ENCODE peak calls at places on chromosomes 3 and 15, in ten cellular contexts. I, U, C, Q, X, Y, J, P, N and M are unnamed samples.

GRCh38 chr3:4849136-4849535 is 130.1 kb upstream of the BHLHE40 start:
- DNase-seq in I (no peak), P (no peak), C (no peak), N (no peak), J (no peak), Q (no peak), X (no peak), U (no peak), Y (no peak), M (no peak)

GRCh38 chr3:115071122-115071521 is 76.0 kb downstream of the ZBTB20 start:
- DNase-seq in J (no peak), C (no peak), Q (no peak), I (no peak), X (no peak), Y (no peak), N (no peak), P (no peak), U (no peak), M (no peak)

GRCh38 chr3:73141531-73141930 is 80.1 kb downstream of the EBLN2 start:
- DNase-seq in X (peak; percentile 57), C (no peak), Q (peak; percentile 69), I (peak; percentile 72), J (no peak), N (no peak), Y (no peak), U (no peak), P (no peak), M (peak; percentile 80)

GRCh38 chr3:183210862-183211341 is 42.2 kb upstream of the B3GNT5 start:
- DNase-seq in U (no peak), J (no peak), Y (no peak), P (no peak), X (no peak), I (no peak), C (no peak), Q (no peak), N (no peak), M (no peak)

GRCh38 chr3:52809821-52810377 is 15.3 kb downstream of the ITIH3 start:
- DNase-seq in P (no peak), N (no peak), I (no peak), Y (no peak), C (no peak), Q (no peak), J (no peak), X (no peak), U (no peak), M (no peak)

GRCh38 chr3:131341761-131342160 is 39.8 kb upstream of the NUDT16 start:
- DNase-seq in U (no peak), N (no peak), I (no peak), J (no peak), C (no peak), X (no peak), Y (no peak), Q (no peak), P (no peak), M (no peak)

GRCh38 chr3:99783009-99783573 is 34.6 kb upstream of the CMSS1 start:
- DNase-seq in U (no peak), J (no peak), Q (no peak), C (no peak), X (no peak), I (no peak), P (no peak), Y (no peak), N (no peak), M (no peak)

GRCh38 chr3:81581966-81582599 is 179.4 kb downstream of the GBE1 start:
- DNase-seq in P (peak; percentile 20), N (no peak), Y (peak; percentile 11), Q (no peak), U (peak; percentile 58), J (peak; percentile 27), I (no peak), X (no peak), C (peak; percentile 28), M (no peak)

GRCh38 chr3:126659915-126660886 is 5.3 kb upstream of the TXNRD3 start:
- DNase-seq in X (no peak), Y (peak; percentile 64), J (no peak), N (peak; percentile 38), P (peak; percentile 28), U (peak; percentile 44), Q (no peak), C (no peak), I (no peak), M (peak; percentile 91)

GRCh38 chr3:101519685-101520365 is 6.8 kb upstream of the SENP7 start:
- DNase-seq in Y (no peak), U (peak; percentile 27), P (peak; percentile 56), C (no peak), X (no peak), Q (no peak), J (no peak), I (no peak), N (no peak), M (no peak)

GRCh38 chr3:45223889-45224730 is 2.0 kb downstream of the TMEM158 start:
- DNase-seq in X (no peak), Q (no peak), C (no peak), P (no peak), N (no peak), I (peak; percentile 14), U (no peak), Y (no peak), J (no peak), M (no peak)

GRCh38 chr3:45224824-45225464 is 1.1 kb downstream of the TMEM158 start:
- DNase-seq in N (peak; percentile 82), I (peak; percentile 65), P (peak; percentile 40), X (peak; percentile 76), C (peak; percentile 74), U (peak; percentile 75), Y (peak; percentile 95), J (peak; percentile 73), Q (peak; percentile 47), M (no peak)

GRCh38 chr3:45227131-45227819 is 1.2 kb upstream of the TMEM158 start:
- DNase-seq in Y (no peak), Q (no peak), N (no peak), C (no peak), X (no peak), P (no peak), U (no peak), I (no peak), J (no peak), M (no peak)

GRCh38 chr3:45226206-45226915 is at the start of gene TMEM158:
- DNase-seq in Q (peak; percentile 74), N (peak; percentile 88), Y (peak; percentile 97), P (peak; percentile 30), C (peak; percentile 89), I (peak; percentile 87), X (peak; percentile 83), J (peak; percentile 81), U (peak; percentile 45), M (no peak)

GRCh38 chr3:45225465-45226205 is 452 bp downstream of the TMEM158 start:
- DNase-seq in P (no peak), I (peak; percentile 56), Y (peak; percentile 73), N (no peak), C (no peak), U (peak; percentile 6), Q (no peak), X (peak; percentile 49), J (no peak), M (no peak)
- TF ChIP-seq EP300 in P (no peak), I (no peak), Y (no peak), N (no peak), C (no peak), U (no peak), Q (no peak), X (no peak), J (no peak), M (no peak)

DNA sequence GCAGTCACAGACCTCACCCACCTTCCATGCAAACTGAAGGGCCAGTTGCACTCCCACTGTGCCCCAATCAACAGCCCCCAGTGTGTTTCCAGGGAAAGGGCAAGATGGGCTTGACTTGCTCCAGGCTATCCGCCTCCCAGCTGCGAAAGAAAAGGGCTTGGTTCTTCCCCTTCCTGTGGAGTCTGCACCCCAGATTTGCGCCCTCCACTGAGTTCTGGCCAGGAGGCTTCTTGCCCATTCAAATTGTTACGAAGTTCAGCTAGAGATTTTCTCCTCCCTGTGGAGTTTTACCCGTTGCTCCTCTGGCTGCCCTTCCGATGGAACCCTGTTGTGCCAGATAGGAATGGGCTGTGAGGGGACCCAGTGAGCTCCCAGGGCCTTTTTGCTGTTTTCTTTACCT is 1096.9 kb upstream of the ALCAM start:
- DNase-seq in N (no peak), J (no peak), C (no peak), Y (no peak), P (no peak), X (no peak), U (no peak), Q (no peak), I (no peak), M (no peak)
- TF ChIP-seq EP300 in N (no peak), J (no peak), C (no peak), Y (no peak), P (no peak), X (no peak), U (no peak), Q (no peak), I (no peak), M (no peak)

GRCh38 chr15:81279621-81280051 is 44.3 kb downstream of the STARD5 start:
- DNase-seq in X (no peak), C (no peak), J (no peak), N (no peak), Y (no peak), U (no peak), I (no peak), Q (no peak), P (no peak), M (no peak)
- TF ChIP-seq EP300 in X (no peak), C (no peak), J (no peak), N (no peak), Y (no peak), U (no peak), I (no peak), Q (no peak), P (no peak), M (no peak)

GRCh38 chr3:33037479-33037878 is 59.5 kb downstream of the GLB1 start:
- DNase-seq in Q (no peak), Y (no peak), X (no peak), P (no peak), J (no peak), C (no peak), U (no peak), N (no peak), I (no peak), M (no peak)

GRCh38 chr3:33034601-33035000 is 62.3 kb downstream of the GLB1 start:
- DNase-seq in N (no peak), P (no peak), Y (no peak), X (no peak), C (no peak), U (no peak), Q (no peak), J (no peak), I (no peak), M (no peak)

GRCh38 chr3:33039628-33040027 is 57.3 kb downstream of the GLB1 start:
- DNase-seq in X (no peak), Q (no peak), J (no peak), I (no peak), Y (no peak), P (no peak), U (no peak), N (no peak), C (no peak), M (no peak)

GRCh38 chr3:33032937-33033336 is 64.0 kb downstream of the GLB1 start:
- DNase-seq in I (no peak), U (peak; percentile 73), Q (no peak), J (no peak), X (no peak), Y (no peak), N (no peak), P (no peak), C (no peak), M (no peak)

DNA sequence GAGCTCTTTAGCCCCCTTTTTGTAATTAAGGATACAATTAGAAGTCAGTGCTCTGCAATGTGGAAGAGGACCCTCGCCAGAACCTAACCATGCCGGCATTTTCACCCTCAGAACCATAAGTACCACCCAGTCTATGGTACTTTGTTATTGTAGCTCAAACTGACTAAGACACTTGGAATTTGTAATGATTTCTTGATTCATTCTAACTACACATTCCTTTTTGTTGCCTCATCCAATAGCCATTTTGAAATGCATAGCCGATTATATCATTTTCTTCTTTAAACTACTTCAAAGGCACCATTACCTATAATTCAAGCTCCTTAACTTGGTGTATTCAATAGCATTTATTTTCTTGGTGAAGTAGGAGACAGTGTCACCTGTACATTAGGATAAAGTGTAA is 61.4 kb downstream of the GLB1 start:
- DNase-seq in P (no peak), N (no peak), I (no peak), U (peak; percentile 19), J (no peak), Y (no peak), Q (no peak), C (no peak), X (no peak), M (no peak)
- TF ChIP-seq EP300 in P (no peak), N (no peak), I (no peak), U (no peak), J (no peak), Y (no peak), Q (no peak), C (no peak), X (no peak), M (no peak)